ENCODE peak calls at places on chromosomes 6 and 20, in nine cellular contexts. K, F, A, P, Z, C, N, M and S are unnamed samples.

GRCh38 chr6:101236709-101237108 is 156.8 kb upstream of the GRIK2 start:
- DNase-seq in K (no peak), F (no peak), A (no peak), P (no peak), Z (no peak), C (no peak), N (no peak), M (no peak), S (no peak)

GRCh38 chr20:38875170-38875993 is 50.8 kb upstream of the FAM83D start:
- DNase-seq in K (no peak), F (peak), A (no peak), P (peak), Z (no peak), C (no peak), N (peak), M (no peak), S (no peak)

GRCh38 chr6:22754111-22754510 is 184.7 kb downstream of the HDGFL1 start:
- DNase-seq in K (peak), F (no peak), A (no peak), P (no peak), Z (peak), C (no peak), N (no peak), M (no peak), S (no peak)

GRCh38 chr20:34495928-34496327 is 20.3 kb upstream of the DYNLRB1 start:
- DNase-seq in K (no peak), F (no peak), A (no peak), P (no peak), Z (no peak), C (no peak), N (no peak), M (no peak), S (no peak)

GRCh38 chr6:16882230-16882629 is 121.0 kb upstream of the ATXN1 start:
- DNase-seq in K (no peak), F (no peak), A (no peak), P (no peak), Z (no peak), C (no peak), N (no peak), M (no peak), S (no peak)

GRCh38 chr6:156395276-156395675 is 381.9 kb upstream of the ARID1B start:
- DNase-seq in K (no peak), F (no peak), A (no peak), P (peak), Z (no peak), C (no peak), N (peak), M (no peak), S (no peak)

GRCh38 chr6:81263531-81264168 is 488.8 kb downstream of the TENT5A start:
- DNase-seq in K (no peak), F (no peak), A (no peak), P (no peak), Z (no peak), C (no peak), N (no peak), M (no peak), S (no peak)

GRCh38 chr6:157954150-157955117 is 27.2 kb upstream of the SYNJ2 start:
- DNase-seq in K (no peak), F (no peak), A (peak), P (peak), Z (peak), C (no peak), N (no peak), M (no peak), S (no peak)

GRCh38 chr20:35339007-35339406 is 46.8 kb upstream of the FAM83C start:
- DNase-seq in K (peak), F (no peak), A (no peak), P (no peak), Z (peak), C (no peak), N (no peak), M (peak), S (no peak)

GRCh38 chr20:23298926-23299672 is 51.5 kb upstream of the NXT1 start:
- DNase-seq in K (no peak), F (no peak), A (no peak), P (no peak), Z (peak), C (no peak), N (no peak), M (no peak), S (no peak)

GRCh38 chr6:139068846-139069245 is 40.3 kb downstream of the ABRACL start:
- DNase-seq in K (no peak), F (no peak), A (no peak), P (no peak), Z (no peak), C (no peak), N (no peak), M (no peak), S (no peak)
- TF ChIP-seq CTCF in K (no peak), F (no peak), A (no peak), P (no peak), Z (no peak), C (no peak), N (no peak), M (no peak), S (no peak)

GRCh38 chr20:20432618-20433286 is 64.8 kb downstream of the INSM1 start:
- DNase-seq in K (no peak), F (no peak), A (no peak), P (no peak), Z (no peak), C (no peak), N (no peak), M (no peak), S (no peak)
- TF ChIP-seq CTCF in K (no peak), F (no peak), A (no peak), P (no peak), Z (no peak), C (no peak), N (no peak), M (no peak), S (no peak)

DNA sequence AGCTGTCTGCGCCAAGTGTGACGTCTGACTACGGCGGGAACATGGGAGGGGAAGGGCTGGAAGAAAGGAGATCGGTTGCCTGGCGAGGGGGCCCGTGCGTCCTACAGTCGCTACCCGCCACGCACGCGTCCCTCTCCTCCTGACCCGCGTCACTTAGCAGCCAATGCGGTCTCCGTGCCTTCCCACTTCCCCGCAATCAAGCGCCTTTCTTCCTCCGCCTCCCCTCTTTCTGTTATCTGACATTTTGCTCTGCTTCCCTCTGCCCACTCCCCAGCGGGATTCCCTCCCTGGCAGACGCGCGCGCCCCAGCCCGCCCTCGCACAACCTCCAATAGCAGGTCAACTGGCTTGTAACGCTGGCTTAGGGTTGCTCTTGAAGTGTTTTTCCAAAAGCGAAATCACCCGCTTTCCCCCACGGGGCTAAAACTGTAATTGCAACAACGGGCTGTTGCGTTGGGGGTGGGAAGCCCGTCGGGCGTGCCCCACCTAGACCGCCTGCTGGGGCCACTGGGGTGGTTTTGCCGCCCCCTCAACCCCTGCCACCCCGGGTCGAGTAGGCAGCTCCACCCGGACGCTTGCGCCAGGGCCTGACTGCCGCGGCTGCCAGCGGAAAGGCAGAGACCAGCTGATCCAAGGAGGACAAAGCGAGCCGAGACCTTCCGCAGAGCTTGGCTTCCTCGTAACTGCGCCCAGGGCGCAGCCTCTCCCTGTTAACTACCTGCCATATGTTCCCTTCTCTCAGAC is 6.2 kb upstream of the SOX4 start:
- DNase-seq in K (peak), F (peak), A (peak), P (peak), Z (peak), C (peak), N (no peak), M (peak), S (peak)
- TF ChIP-seq CTCF in K (peak), F (peak), A (peak), P (peak), Z (peak), C (peak), N (no peak), M (no peak), S (peak)

GRCh38 chr20:36362261-36362660 is 56.1 kb downstream of the DLGAP4 start:
- DNase-seq in K (no peak), F (no peak), A (no peak), P (no peak), Z (no peak), C (no peak), N (no peak), M (no peak), S (no peak)
- TF ChIP-seq CTCF in K (no peak), F (no peak), A (no peak), P (no peak), Z (no peak), C (no peak), N (no peak), M (no peak), S (no peak)

GRCh38 chr20:55054443-55054842 is 579.0 kb downstream of the DOK5 start:
- DNase-seq in K (no peak), F (no peak), A (no peak), P (no peak), Z (no peak), C (no peak), N (no peak), M (no peak), S (no peak)

GRCh38 chr20:55052464-55052863 is 577.1 kb downstream of the DOK5 start:
- DNase-seq in K (no peak), F (no peak), A (no peak), P (no peak), Z (no peak), C (no peak), N (no peak), M (no peak), S (no peak)

GRCh38 chr20:55058938-55059337 is 583.5 kb downstream of the DOK5 start:
- DNase-seq in K (no peak), F (no peak), A (no peak), P (no peak), Z (no peak), C (no peak), N (no peak), M (no peak), S (no peak)

GRCh38 chr20:55053389-55053788 is 578.0 kb downstream of the DOK5 start:
- DNase-seq in K (no peak), F (no peak), A (no peak), P (no peak), Z (no peak), C (no peak), N (no peak), M (no peak), S (no peak)

DNA sequence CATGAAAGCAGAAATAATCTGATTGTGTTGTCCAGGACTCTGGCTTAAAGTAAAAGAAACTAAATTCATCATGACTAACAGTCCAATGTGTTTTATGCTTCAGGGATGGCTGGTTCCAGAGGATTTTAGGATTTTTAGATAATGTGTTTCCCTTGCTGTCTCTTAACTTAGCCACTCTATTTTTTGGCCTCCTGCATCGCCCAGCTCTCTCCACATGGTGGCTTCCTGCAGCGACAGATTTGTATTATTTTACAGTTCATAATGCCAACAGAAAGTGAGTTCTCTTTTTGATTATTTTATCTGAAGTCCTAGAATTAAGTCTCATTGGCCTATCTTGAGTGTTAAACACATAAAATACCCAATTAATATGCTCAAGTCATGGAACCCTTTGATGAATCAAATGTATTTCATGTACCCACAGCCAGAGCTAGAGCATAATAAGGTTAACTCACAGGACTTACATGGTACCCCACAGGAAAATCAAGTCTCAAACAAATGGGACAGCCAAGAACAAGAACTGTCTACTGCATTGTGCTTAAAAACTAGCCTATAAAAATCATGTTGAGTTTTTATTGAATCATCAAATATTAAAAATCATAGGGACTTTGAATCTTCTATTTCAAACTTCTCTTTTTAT is 582.5 kb downstream of the DOK5 start:
- DNase-seq in K (no peak), F (no peak), A (peak), P (peak), Z (no peak), C (peak), N (no peak), M (no peak), S (no peak)
- TF ChIP-seq CTCF in K (no peak), F (no peak), A (peak), P (peak), Z (no peak), C (no peak), N (no peak), M (peak), S (peak)